ENCODE peak calls at places on chromosomes 16 and 17, in nine cellular contexts. L, Y, W, C, A, E, K, U and I are unnamed samples.

GRCh38 chr16:79351927-79352326 is 248.6 kb downstream of the MAF start:
- DNase-seq in K (no peak), W (no peak), Y (no peak), L (no peak), A (no peak), E (no peak), C (no peak), U (no peak), I (no peak)

GRCh38 chr17:8922451-8922850 is 43.1 kb downstream of the PIK3R5 start:
- DNase-seq in A (no peak), E (peak; percentile 91), C (no peak), U (peak; percentile 76), Y (peak; percentile 55), L (peak; percentile 19), K (peak; percentile 96), W (no peak), I (peak; percentile 74)

GRCh38 chr17:4808378-4808767 is 1.4 kb downstream of the PLD2 start:
- DNase-seq in U (no peak), A (peak; percentile 61), L (no peak), Y (no peak), K (peak; percentile 20), E (no peak), W (no peak), C (peak; percentile 65), I (no peak)

GRCh38 chr16:49698931-49699715 is 156.8 kb downstream of the ZNF423 start:
- DNase-seq in E (peak; percentile 46), C (peak; percentile 63), K (no peak), Y (peak; percentile 72), W (peak; percentile 75), A (no peak), L (no peak), U (no peak), I (no peak)

GRCh38 chr17:60392845-60393702 is 1.1 kb upstream of the USP32 start:
- DNase-seq in E (peak; percentile 67), Y (no peak), L (peak; percentile 58), A (peak; percentile 44), U (peak; percentile 61), K (peak; percentile 70), W (peak; percentile 68), C (peak; percentile 32), I (no peak)

GRCh38 chr16:77171750-77172635 is 19.0 kb upstream of the MON1B start:
- DNase-seq in C (no peak), K (peak; percentile 68), E (peak; percentile 62), U (peak; percentile 76), L (peak; percentile 83), W (no peak), A (peak; percentile 63), Y (peak; percentile 28), I (no peak)

GRCh38 chr16:4402439-4403132 is 13.8 kb downstream of the CORO7 start:
- DNase-seq in Y (peak; percentile 88), K (peak; percentile 87), E (peak; percentile 55), W (peak; percentile 89), A (peak; percentile 74), U (peak; percentile 65), C (peak; percentile 84), L (peak; percentile 92), I (no peak)

GRCh38 chr16:14476183-14476582 is 153.9 kb downstream of the PARN start:
- DNase-seq in A (no peak), Y (no peak), W (no peak), L (no peak), K (no peak), C (no peak), U (peak; percentile 31), E (no peak), I (no peak)

GRCh38 chr17:43550754-43551153 is 4.6 kb upstream of the ETV4 start:
- DNase-seq in K (no peak), W (no peak), A (no peak), L (no peak), Y (no peak), C (no peak), U (no peak), E (no peak), I (no peak)

GRCh38 chr17:40949406-40949805 is 12.0 kb upstream of the KRT23 start:
- DNase-seq in L (peak; percentile 35), W (no peak), E (no peak), U (no peak), C (no peak), Y (no peak), A (no peak), K (no peak), I (no peak)

GRCh38 chr17:9217151-9218067 is 196.1 kb downstream of the NTN1 start:
- DNase-seq in K (peak; percentile 89), C (no peak), L (peak; percentile 65), W (no peak), A (peak; percentile 44), E (peak; percentile 43), U (no peak), Y (peak; percentile 79), I (no peak)

DNA sequence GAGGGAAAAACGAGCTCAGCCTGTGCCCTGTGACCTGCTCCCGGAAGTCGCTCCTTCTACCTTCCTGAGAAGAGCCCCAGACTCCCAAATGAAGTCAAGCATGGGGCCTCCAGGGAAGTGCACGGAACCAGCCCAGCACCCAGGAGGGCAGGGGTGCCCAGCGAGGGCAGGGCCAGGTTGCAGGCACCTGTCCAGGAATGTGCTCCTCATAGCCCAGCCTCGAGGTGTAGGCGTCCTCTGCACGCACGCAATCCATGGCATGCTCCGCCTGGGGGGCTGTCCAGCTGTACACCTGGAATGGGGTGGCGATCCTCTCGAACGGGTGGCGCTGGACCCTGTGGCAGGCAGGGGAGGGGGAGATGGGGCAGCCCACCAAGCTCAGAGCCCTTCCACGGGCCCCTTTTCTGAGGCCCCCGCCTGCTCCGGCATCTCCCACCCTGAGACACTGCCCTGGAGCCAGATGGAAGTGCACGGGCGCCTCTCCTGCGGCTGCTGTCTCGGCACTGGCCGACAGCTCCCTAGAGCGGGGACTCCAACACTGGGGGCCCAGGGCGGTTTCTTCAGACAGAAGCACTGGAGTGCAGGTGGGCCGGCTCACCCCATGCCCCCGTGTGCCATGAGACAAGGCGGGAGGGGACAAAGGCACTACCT is 10.9 kb downstream of the CLUH start:
- DNase-seq in L (no peak), E (no peak), A (no peak), Y (no peak), U (no peak), W (peak; percentile 57), C (no peak), K (no peak), I (no peak)
- H3K36me3 ChIP-seq in L (no peaks in the 10 kb centered on the region), E (peaks cover 56% of the 10 kb centered on the region), A (no peaks in the 10 kb centered on the region), Y (peaks cover 63% of the 10 kb centered on the region), U (peaks cover 7% of the 10 kb centered on the region), W (peaks cover 87% of the 10 kb centered on the region), C (peaks cover 89% of the 10 kb centered on the region), K (peaks cover 4% of the 10 kb centered on the region), I (peaks cover 2% of the 10 kb centered on the region)

GRCh38 chr16:31215287-31216115 is 1.4 kb downstream of the PYDC1 start:
- DNase-seq in C (peak; percentile 57), A (peak; percentile 37), L (peak; percentile 76), E (peak; percentile 16), K (peak; percentile 76), Y (no peak), W (no peak), U (peak; percentile 57), I (no peak)

GRCh38 chr16:31221357-31222160 is 4.6 kb upstream of the PYDC1 start:
- DNase-seq in A (no peak), L (no peak), K (no peak), U (no peak), E (no peak), C (no peak), W (no peak), Y (no peak), I (no peak)

GRCh38 chr16:31216116-31216469 is 842 bp downstream of the PYDC1 start:
- DNase-seq in E (no peak), W (no peak), C (no peak), A (no peak), Y (no peak), K (no peak), L (no peak), U (no peak), I (no peak)

GRCh38 chr16:31216552-31217530 is at the start of gene PYDC1:
- DNase-seq in Y (no peak), L (no peak), W (no peak), U (no peak), C (no peak), E (no peak), A (no peak), K (peak; percentile 20), I (no peak)

DNA sequence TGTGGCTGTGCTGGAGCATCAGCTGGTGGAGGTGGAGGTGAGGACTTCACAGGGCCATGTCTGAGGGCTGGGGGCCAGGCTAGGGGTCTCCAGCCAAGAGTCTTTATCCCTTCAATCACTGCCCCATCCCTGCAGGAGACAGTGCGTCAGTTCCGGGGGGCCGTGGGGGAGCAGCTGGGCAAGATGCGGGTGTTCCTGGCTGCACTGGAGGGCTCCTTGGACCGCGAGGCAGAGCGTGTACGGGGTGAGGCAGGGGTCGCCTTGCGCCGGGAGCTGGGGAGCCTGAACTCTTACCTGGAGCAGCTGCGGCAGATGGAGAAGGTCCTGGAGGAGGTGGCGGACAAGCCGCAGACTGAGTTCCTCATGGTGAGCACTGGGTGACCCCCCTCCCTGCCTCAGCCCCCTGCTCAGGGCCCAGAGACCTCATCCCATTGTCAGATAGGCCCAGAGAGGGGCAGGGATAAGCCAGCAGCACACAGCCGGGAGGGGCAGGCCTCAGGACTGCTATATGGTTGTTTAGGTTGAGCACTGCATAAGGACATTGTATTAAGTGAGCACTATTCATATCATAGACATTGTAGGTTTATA is 2.3 kb upstream of the PYDC1 start:
- DNase-seq in E (no peak), U (no peak), L (no peak), A (no peak), Y (no peak), C (no peak), W (no peak), K (no peak), I (no peak)
- H3K27me3 ChIP-seq in E (peaks cover 31% of the 10 kb centered on the region), U (peaks cover 10% of the 10 kb centered on the region), L (peaks cover 51% of the 10 kb centered on the region), A (peaks cover 2% of the 10 kb centered on the region), Y (peaks cover 48% of the 10 kb centered on the region), C (peaks cover 4% of the 10 kb centered on the region), W (peaks cover 32% of the 10 kb centered on the region), K (peaks cover 33% of the 10 kb centered on the region), I (peaks cover 51% of the 10 kb centered on the region)

DNA sequence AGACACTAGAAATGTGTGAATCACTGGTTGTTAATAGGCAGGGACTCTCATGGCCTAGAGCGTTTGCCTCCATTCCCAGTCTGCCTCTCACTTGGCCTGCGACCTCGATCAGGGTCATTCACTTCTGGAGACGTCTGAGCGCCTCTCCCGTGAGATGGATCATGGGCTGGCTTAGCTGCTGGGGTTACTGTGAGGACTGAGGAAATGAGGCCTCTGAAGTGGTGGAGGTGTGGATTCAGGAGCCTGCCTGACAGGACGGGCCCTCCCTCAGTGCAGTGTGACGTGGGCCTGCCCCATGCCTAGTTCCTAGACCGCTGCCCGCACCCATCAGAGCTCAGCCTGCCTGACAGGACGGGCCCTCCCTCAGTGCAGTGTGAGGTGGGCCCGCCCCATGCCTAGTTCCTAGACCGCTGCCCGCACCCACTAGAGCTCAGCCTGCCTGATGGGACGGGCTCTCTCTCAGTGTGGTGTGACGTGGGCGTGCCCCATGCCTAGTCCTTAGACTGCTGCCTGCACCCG is 61.9 kb downstream of the BANP start:
- DNase-seq in C (no peak), K (no peak), L (no peak), W (no peak), Y (peak; percentile 19), E (peak; percentile 36), U (no peak), A (no peak), I (peak; percentile 19)
- H3K36me3 ChIP-seq in C (peaks cover 40% of the 10 kb centered on the region), K (peaks cover 6% of the 10 kb centered on the region), L (no peaks in the 10 kb centered on the region), W (peaks cover 12% of the 10 kb centered on the region), Y (peaks cover 8% of the 10 kb centered on the region), E (peaks cover under 1% of the 10 kb centered on the region), U (peaks cover 3% of the 10 kb centered on the region), A (no peaks in the 10 kb centered on the region), I (no peaks in the 10 kb centered on the region)

DNA sequence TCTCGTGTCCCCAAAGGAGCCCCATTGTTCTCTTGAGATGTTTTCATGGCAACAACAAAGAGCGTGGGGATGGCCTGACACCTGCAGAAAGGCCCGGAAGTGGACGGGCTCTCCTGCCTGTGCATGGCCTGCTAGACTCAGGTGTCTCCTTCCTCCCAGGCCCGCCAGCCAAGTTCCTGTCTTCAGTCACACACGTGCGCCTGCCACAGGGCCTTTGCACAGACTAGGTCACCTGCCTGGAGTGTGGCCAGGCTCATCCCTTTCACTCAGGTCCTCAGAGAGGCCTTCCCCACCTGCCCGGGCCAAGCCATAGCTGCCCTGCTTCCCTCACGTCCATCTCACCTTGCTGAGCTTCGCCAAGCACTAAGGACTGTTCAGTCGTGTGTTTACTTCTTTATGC is 300.9 kb downstream of the FOXL1 start:
- DNase-seq in L (no peak), Y (no peak), W (no peak), U (no peak), A (no peak), K (no peak), C (no peak), E (no peak), I (no peak)
- H3K27me3 ChIP-seq in L (peaks cover 20% of the 10 kb centered on the region), Y (no peaks in the 10 kb centered on the region), W (peaks cover 74% of the 10 kb centered on the region), U (no peaks in the 10 kb centered on the region), A (peaks cover 9% of the 10 kb centered on the region), K (peaks cover 87% of the 10 kb centered on the region), C (no peaks in the 10 kb centered on the region), E (no peaks in the 10 kb centered on the region), I (peaks cover 12% of the 10 kb centered on the region)